ENCODE peak calls at places on chromosomes 4 and X, in ten cellular contexts. W is H9; X is IMR-90; T is omental fat pad; F is NCI-H1092; U is activated CD4-positive, alpha-beta T cell treated with anti-CD3 and anti-CD28 coated beads, Interleukin-2, amount 50 U/mL, for 4 hours; M is endothelial cell; H is A172; K is AG08396; I is head of caudate nucleus. Y is an unnamed sample.
A peak's percentile ranks its signal among the peaks of the same experiment; 100 is the strongest.

GRCh38 chr4:183905593-183906485 is 732 bp downstream of the STOX2 start:
- DNase-seq in F (peak; percentile 11), K (peak; percentile 59), M (peak; percentile 49), U (no peak), I (peak; percentile 73), W (peak; percentile 95), H (peak; percentile 7), T (no peak), X (peak; percentile 37), Y (peak; percentile 85)

GRCh38 chr4:81021526-81021944 is 9.0 kb upstream of the BMP3 start:
- DNase-seq in K (no peak), H (no peak), W (no peak), T (no peak), I (no peak), F (no peak), M (no peak), U (no peak), X (no peak), Y (no peak)

GRCh38 chrX:101803451-101803850 is 128.4 kb downstream of the ZMAT1 start:
- DNase-seq in W (no peak), X (peak; percentile 19), F (no peak), U (no peak), K (no peak), T (no peak), M (no peak), H (no peak), I (no peak), Y (no peak)

GRCh38 chrX:41781500-41781899 is 57.5 kb downstream of the GPR82 start:
- DNase-seq in I (no peak), W (no peak), M (peak; percentile 4), K (peak; percentile 24), X (peak; percentile 56), H (peak; percentile 19), T (no peak), F (peak; percentile 31), U (no peak), Y (no peak)

GRCh38 chrX:17328837-17329236 is 46.2 kb upstream of the NHS start:
- DNase-seq in W (no peak), F (no peak), X (no peak), T (no peak), U (no peak), M (no peak), K (no peak), I (no peak), H (no peak), Y (no peak)

GRCh38 chr4:168840386-168840763 is 169.7 kb downstream of the CBR4 start:
- DNase-seq in W (no peak), M (no peak), T (no peak), U (no peak), X (no peak), K (no peak), I (no peak), F (no peak), H (no peak), Y (no peak)

GRCh38 chr4:109559625-109559982 is 442 bp upstream of the MCUB start:
- DNase-seq in F (no peak), U (peak; percentile 13), W (peak; percentile 60), H (no peak), K (peak; percentile 43), X (no peak), T (no peak), I (no peak), M (peak; percentile 47), Y (peak; percentile 48)

GRCh38 chrX:151596282-151596681 is 32.8 kb downstream of the PASD1 start:
- DNase-seq in X (no peak), I (no peak), K (no peak), W (no peak), H (no peak), T (no peak), M (no peak), F (no peak), U (no peak), Y (no peak)

GRCh38 chr4:118344801-118345200 is 8.0 kb downstream of the PRSS12 start:
- DNase-seq in X (no peak), H (no peak), U (no peak), W (no peak), T (no peak), I (no peak), M (no peak), K (no peak), F (no peak), Y (no peak)

Y was measured in frontal cortex.